ENCODE peak calls at places on chromosome 9, in five cellular contexts. One of them, this sample, is unnamed.

GRCh38 chr9:72911247-72911775 is 41.5 kb downstream of the ALDH1A1 start:
- DNase-seq in foreskin fibroblast: no peak
- DNase-seq in astrocyte of the cerebellum: no peak
- DNase-seq in psoas muscle: no peak
- DNase-seq in BJ: no peak
- DNase-seq in this sample: no peak

GRCh38 chr9:137694962-137695875 is 76.4 kb downstream of the EHMT1 start:
- DNase-seq in foreskin fibroblast: peak
- DNase-seq in astrocyte of the cerebellum: no peak
- DNase-seq in psoas muscle: peak
- DNase-seq in BJ: no peak
- DNase-seq in this sample: peak

GRCh38 chr9:136204838-136205706 is at the start of gene LHX3:
- DNase-seq in foreskin fibroblast: no peak
- DNase-seq in astrocyte of the cerebellum: no peak
- DNase-seq in psoas muscle: no peak
- DNase-seq in BJ: no peak
- DNase-seq in this sample: no peak

GRCh38 chr9:129851821-129852220 is 16.6 kb downstream of the USP20 start:
- DNase-seq in foreskin fibroblast: no peak
- DNase-seq in astrocyte of the cerebellum: no peak
- DNase-seq in psoas muscle: no peak
- DNase-seq in BJ: no peak
- DNase-seq in this sample: no peak

GRCh38 chr9:135920973-135921585 is 13.7 kb upstream of the CAMSAP1 start:
- DNase-seq in foreskin fibroblast: no peak
- DNase-seq in astrocyte of the cerebellum: no peak
- DNase-seq in psoas muscle: no peak
- DNase-seq in BJ: no peak
- DNase-seq in this sample: no peak

GRCh38 chr9:84711936-84712335 is 42.4 kb downstream of the NTRK2 start:
- DNase-seq in foreskin fibroblast: peak
- DNase-seq in astrocyte of the cerebellum: peak
- DNase-seq in psoas muscle: peak
- DNase-seq in BJ: peak
- DNase-seq in this sample: no peak

GRCh38 chr9:33778700-33779351 is 16.5 kb upstream of the PRSS3 start:
- DNase-seq in foreskin fibroblast: no peak
- DNase-seq in astrocyte of the cerebellum: peak
- DNase-seq in psoas muscle: no peak
- DNase-seq in BJ: no peak
- DNase-seq in this sample: peak

GRCh38 chr9:133658442-133659431 is 22.6 kb downstream of the DBH start:
- DNase-seq in foreskin fibroblast: peak
- DNase-seq in astrocyte of the cerebellum: no peak
- DNase-seq in psoas muscle: peak
- DNase-seq in BJ: no peak
- DNase-seq in this sample: peak

GRCh38 chr9:100714372-100715099 is 136.7 kb downstream of the CAVIN4 start:
- DNase-seq in foreskin fibroblast: no peak
- DNase-seq in astrocyte of the cerebellum: peak
- DNase-seq in psoas muscle: peak
- DNase-seq in BJ: no peak
- DNase-seq in this sample: peak

GRCh38 chr9:131580358-131580757 is 35.0 kb downstream of the PRRT1B start:
- DNase-seq in foreskin fibroblast: no peak
- DNase-seq in astrocyte of the cerebellum: no peak
- DNase-seq in psoas muscle: no peak
- DNase-seq in BJ: no peak
- DNase-seq in this sample: no peak
- TF ChIP-seq CTCF in foreskin fibroblast: no peak
- TF ChIP-seq CTCF in astrocyte of the cerebellum: no peak
- TF ChIP-seq CTCF in psoas muscle: no peak
- TF ChIP-seq CTCF in BJ: no peak
- TF ChIP-seq CTCF in this sample: no peak

DNA sequence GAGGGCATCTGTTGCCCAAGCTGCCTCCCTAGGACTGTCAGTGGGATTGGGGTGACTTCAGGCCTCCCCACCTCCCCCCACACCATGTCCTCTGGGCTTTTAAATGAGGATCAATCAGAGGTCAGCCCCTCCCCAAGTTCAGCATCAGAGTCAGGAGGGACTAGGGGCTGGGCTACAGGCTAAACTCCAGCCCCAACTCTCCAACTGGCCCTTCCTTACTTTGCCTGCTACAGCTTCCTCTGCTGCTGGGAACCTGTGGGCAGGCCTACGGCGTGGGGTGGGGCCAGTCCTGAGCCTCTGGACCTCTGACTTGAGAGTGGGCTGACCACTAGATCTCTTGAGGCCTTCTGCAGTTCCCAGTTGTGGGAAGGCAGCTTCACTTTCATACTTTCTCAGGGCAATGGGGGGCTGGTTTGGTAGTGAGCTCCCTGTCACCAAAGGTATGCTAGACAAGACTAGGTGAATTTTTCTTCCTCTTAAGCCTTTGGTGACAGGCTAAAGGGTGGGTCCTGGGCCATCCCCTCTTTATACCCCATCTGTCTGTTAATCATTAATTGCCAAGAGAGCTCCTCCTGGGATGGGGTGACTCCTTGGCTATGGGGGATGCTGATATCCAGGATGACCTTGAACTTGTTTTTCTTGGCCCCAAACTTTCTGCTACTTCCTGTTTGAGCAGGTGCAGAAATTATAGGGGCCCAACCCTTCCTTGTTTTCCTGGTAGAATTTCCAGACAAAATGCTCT is 10.8 kb upstream of the DAB2IP start:
- DNase-seq in foreskin fibroblast: no peak
- DNase-seq in astrocyte of the cerebellum: no peak
- DNase-seq in psoas muscle: no peak
- DNase-seq in BJ: no peak
- DNase-seq in this sample: no peak
- H3K4me3 ChIP-seq in foreskin fibroblast: no peak
- H3K4me3 ChIP-seq in astrocyte of the cerebellum: no peak
- H3K4me3 ChIP-seq in psoas muscle: no peak
- H3K4me3 ChIP-seq in BJ: no peak
- H3K4me3 ChIP-seq in this sample: no peak

GRCh38 chr9:696332-697090 is 145.0 kb upstream of the DMRT1 start:
- DNase-seq in foreskin fibroblast: peak
- DNase-seq in astrocyte of the cerebellum: no peak
- DNase-seq in psoas muscle: no peak
- DNase-seq in BJ: no peak
- DNase-seq in this sample: no peak
- TF ChIP-seq CTCF in foreskin fibroblast: peak
- TF ChIP-seq CTCF in astrocyte of the cerebellum: peak
- TF ChIP-seq CTCF in psoas muscle: peak
- TF ChIP-seq CTCF in BJ: peak
- TF ChIP-seq CTCF in this sample: no peak

DNA sequence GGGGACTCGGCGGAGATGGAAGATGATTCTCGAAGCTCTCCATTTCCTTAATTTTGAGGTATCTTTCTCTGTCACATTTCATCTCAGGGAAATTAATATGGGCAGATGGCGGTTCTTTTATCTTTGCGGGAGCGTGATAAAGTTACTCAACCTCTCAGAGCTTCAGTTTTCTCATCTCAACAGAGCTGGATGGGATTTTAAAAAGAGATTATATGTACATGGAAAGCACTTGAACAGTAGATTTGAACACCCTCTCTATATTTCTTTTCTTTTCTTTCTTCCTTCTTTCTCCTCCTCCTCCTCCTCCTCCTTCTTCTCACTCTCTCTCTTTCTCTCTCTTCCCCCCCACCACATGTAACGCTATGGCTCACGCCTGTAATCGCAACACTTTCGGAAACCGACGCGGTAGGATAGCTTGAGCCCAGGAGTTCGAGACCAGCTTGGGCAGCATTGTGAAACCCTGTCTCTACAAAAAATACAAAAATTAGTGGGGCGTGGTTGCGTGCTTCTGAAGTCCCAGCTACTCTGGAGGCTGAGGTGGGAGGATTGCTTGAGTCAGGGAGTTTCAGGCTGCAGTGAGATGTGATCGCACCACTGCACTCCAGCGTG is 603 bp upstream of the GLDC start:
- DNase-seq in foreskin fibroblast: no peak
- DNase-seq in astrocyte of the cerebellum: no peak
- DNase-seq in psoas muscle: no peak
- DNase-seq in BJ: no peak
- DNase-seq in this sample: no peak
- H3K4me3 ChIP-seq in foreskin fibroblast: no peak
- H3K4me3 ChIP-seq in astrocyte of the cerebellum: peak
- H3K4me3 ChIP-seq in psoas muscle: peak
- H3K4me3 ChIP-seq in BJ: no peak
- H3K4me3 ChIP-seq in this sample: peak